ENCODE peak calls at places on chromosome 21, in eight cellular contexts. Q, M, U, P, G, J, K and A are unnamed samples.

GRCh38 chr21:36658926-36659325 is 40.0 kb upstream of the SIM2 start:
- DNase-seq in Q (no peak), M (no peak), U (no peak), P (no peak), G (no peak), J (no peak), K (no peak), A (no peak)

GRCh38 chr21:34865922-34866271 is 183.2 kb downstream of the RUNX1 start:
- DNase-seq in Q (peak; percentile 69), M (no peak), U (no peak), P (peak; percentile 93), G (no peak), J (peak; percentile 94), K (no peak), A (no peak)

GRCh38 chr21:37622755-37623543 is 256.4 kb downstream of the DYRK1A start:
- DNase-seq in Q (no peak), M (no peak), U (no peak), P (no peak), G (no peak), J (no peak), K (no peak), A (no peak)

GRCh38 chr21:42232176-42232825 is 13.4 kb downstream of the ABCG1 start:
- DNase-seq in Q (no peak), M (no peak), U (no peak), P (no peak), G (no peak), J (peak; percentile 50), K (no peak), A (no peak)

GRCh38 chr21:36005018-36005417 is 55.3 kb downstream of the SETD4 start:
- DNase-seq in Q (no peak), M (no peak), U (peak; percentile 5), P (peak; percentile 27), G (no peak), J (no peak), K (no peak), A (peak; percentile 63)

GRCh38 chr21:45317401-45318145 is 29.9 kb upstream of the POFUT2 start:
- DNase-seq in Q (no peak), M (no peak), U (peak; percentile 52), P (no peak), G (peak; percentile 46), J (no peak), K (no peak), A (peak; percentile 38)

GRCh38 chr21:35624896-35625295 is 435.4 kb downstream of the SETD4 start:
- DNase-seq in Q (no peak), M (no peak), U (no peak), P (no peak), G (no peak), J (no peak), K (no peak), A (no peak)

GRCh38 chr21:45265721-45266517 is 21.8 kb downstream of the POFUT2 start:
- DNase-seq in Q (no peak), M (no peak), U (no peak), P (no peak), G (no peak), J (no peak), K (peak; percentile 13), A (no peak)

GRCh38 chr21:37845535-37845934 is 70.7 kb downstream of the KCNJ6 start:
- DNase-seq in Q (no peak), M (no peak), U (no peak), P (no peak), G (no peak), J (no peak), K (no peak), A (no peak)

GRCh38 chr21:45269861-45270260 is 17.8 kb downstream of the POFUT2 start:
- DNase-seq in Q (no peak), M (no peak), U (no peak), P (no peak), G (no peak), J (no peak), K (peak; percentile 13), A (no peak)

GRCh38 chr21:37787456-37787855 is 128.8 kb downstream of the KCNJ6 start:
- DNase-seq in Q (no peak), M (peak; percentile 84), U (peak; percentile 53), P (no peak), G (peak; percentile 76), J (no peak), K (no peak), A (peak; percentile 34)

GRCh38 chr21:36499578-36500471 is 19.9 kb upstream of the CLDN14 start:
- DNase-seq in Q (no peak), M (peak; percentile 51), U (no peak), P (no peak), G (no peak), J (no peak), K (peak; percentile 51), A (no peak)

GRCh38 chr21:37767984-37768383 is 148.3 kb downstream of the KCNJ6 start:
- DNase-seq in Q (no peak), M (peak; percentile 45), U (no peak), P (no peak), G (no peak), J (no peak), K (no peak), A (no peak)

GRCh38 chr21:14995695-14996490 is 68.9 kb downstream of the NRIP1 start:
- DNase-seq in Q (no peak), M (peak; percentile 53), U (peak; percentile 14), P (peak; percentile 43), G (peak; percentile 26), J (no peak), K (no peak), A (no peak)

GRCh38 chr21:37369307-37369854 is 2.8 kb downstream of the DYRK1A start:
- DNase-seq in Q (no peak), M (no peak), U (no peak), P (no peak), G (no peak), J (no peak), K (no peak), A (no peak)

GRCh38 chr21:46559291-46559983 is 45.4 kb downstream of the S100B start:
- DNase-seq in Q (no peak), M (no peak), U (no peak), P (no peak), G (no peak), J (peak; percentile 55), K (no peak), A (no peak)

GRCh38 chr21:35045539-35046222 is 3.4 kb downstream of the RUNX1 start:
- DNase-seq in Q (no peak), M (no peak), U (no peak), P (no peak), G (no peak), J (peak; percentile 32), K (no peak), A (no peak)

GRCh38 chr21:33479679-33480480 is at the start of gene TMEM50B:
- DNase-seq in Q (peak; percentile 90), M (peak; percentile 87), U (peak; percentile 90), P (peak; percentile 95), G (peak; percentile 90), J (peak; percentile 98), K (peak; percentile 91), A (peak; percentile 89)
- TF ChIP-seq CTCF in Q (no peak), M (peak; percentile 65), U (no peak), P (peak; percentile 31), G (peak; percentile 72), J (peak; percentile 18), K (peak; percentile 58), A (peak; percentile 59)

GRCh38 chr21:26833460-26833939 is 11.7 kb downstream of the ADAMTS1 start:
- DNase-seq in Q (no peak), M (no peak), U (no peak), P (no peak), G (no peak), J (no peak), K (no peak), A (no peak)

GRCh38 chr21:26835027-26835713 is 10.0 kb downstream of the ADAMTS1 start:
- DNase-seq in Q (no peak), M (peak; percentile 94), U (no peak), P (no peak), G (peak; percentile 90), J (no peak), K (no peak), A (no peak)

GRCh38 chr21:26833011-26833410 is 12.2 kb downstream of the ADAMTS1 start:
- DNase-seq in Q (no peak), M (no peak), U (no peak), P (no peak), G (no peak), J (no peak), K (no peak), A (no peak)

GRCh38 chr21:26835714-26836265 is 9.4 kb downstream of the ADAMTS1 start:
- DNase-seq in Q (no peak), M (no peak), U (no peak), P (no peak), G (no peak), J (no peak), K (no peak), A (no peak)

DNA sequence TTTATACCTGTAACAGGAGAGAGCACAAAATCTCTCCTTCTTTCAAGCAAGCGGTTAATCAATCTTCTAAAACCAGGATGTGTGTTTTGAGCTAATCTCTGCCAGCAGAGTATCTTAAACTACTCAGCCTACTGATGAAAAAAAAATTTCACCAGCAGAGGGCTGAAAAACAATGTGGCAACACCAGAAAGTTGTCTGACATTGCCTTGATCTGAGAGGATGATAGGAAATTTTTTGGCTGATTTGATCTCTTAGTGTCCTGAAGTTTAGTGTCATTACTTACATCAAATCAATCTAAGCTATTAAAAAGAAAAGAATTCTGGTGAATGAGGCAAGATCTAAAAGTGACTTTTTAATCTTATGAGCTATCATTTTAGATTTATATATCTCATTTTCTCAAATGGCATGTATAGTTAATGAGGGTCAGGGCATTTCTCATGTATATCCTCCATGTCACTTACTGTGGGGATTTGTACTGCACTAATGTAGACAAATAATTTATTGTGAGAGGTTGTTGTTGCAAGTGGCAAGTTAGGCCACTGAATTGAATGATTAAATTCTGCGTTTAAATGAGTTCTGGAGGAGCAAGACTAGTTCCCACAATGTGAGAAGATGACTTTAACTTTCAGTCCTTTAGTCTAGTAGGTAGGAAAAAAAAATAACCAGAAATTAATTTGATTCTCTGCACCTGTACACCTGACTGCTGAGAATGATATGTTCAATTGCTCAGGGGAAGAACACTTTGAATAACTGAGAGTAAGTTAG is 10.8 kb downstream of the ADAMTS1 start:
- DNase-seq in Q (no peak), M (peak; percentile 27), U (no peak), P (peak; percentile 44), G (no peak), J (no peak), K (no peak), A (no peak)
- TF ChIP-seq CTCF in Q (no peak), M (peak; percentile 55), U (no peak), P (peak; percentile 36), G (peak; percentile 71), J (no peak), K (no peak), A (peak; percentile 38)

GRCh38 chr21:43917515-43918384 is 52.7 kb downstream of the AGPAT3 start:
- DNase-seq in Q (no peak), M (no peak), U (no peak), P (no peak), G (no peak), J (peak; percentile 72), K (no peak), A (no peak)
- TF ChIP-seq CTCF in Q (peak; percentile 22), M (peak; percentile 32), U (no peak), P (no peak), G (peak; percentile 15), J (peak; percentile 41), K (no peak), A (no peak)

DNA sequence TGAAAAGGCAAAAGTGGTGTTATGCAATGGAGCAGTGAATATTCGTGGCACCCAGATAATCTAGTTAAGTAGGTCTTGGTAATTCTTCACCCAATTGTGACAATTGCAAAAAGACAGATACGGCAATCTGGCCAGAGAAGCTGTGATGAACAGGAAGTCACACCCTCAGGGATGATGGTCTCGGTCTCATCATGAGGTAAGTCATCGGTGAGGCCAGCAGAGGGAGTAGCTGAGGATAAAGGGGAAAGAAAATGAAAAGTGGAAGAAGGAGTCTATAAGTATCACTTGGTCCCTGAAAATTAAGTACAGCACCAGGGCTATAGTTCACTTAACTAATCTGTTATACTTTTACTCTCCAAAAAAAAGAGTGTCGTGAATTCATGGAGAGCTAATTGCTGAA is 258.8 kb upstream of the NCAM2 start:
- DNase-seq in Q (no peak), M (no peak), U (no peak), P (peak; percentile 72), G (no peak), J (peak; percentile 1), K (no peak), A (no peak)
- TF ChIP-seq CTCF in Q (peak; percentile 23), M (no peak), U (no peak), P (peak; percentile 67), G (no peak), J (no peak), K (no peak), A (no peak)